ENCODE peak calls at places on chromosomes 16 and 17, in four cellular contexts. One of them, this sample, is unnamed.

GRCh38 chr16:49488336-49488735 is 114.7 kb downstream of the C16orf78 start:
- DNase-seq in heart right ventricle: no peak
- DNase-seq in HCT116: no peak
- DNase-seq in AG04450: no peak
- DNase-seq in this sample: no peak

GRCh38 chr17:28511858-28512461 is 5.8 kb downstream of the FOXN1 start:
- DNase-seq in heart right ventricle: no peak
- DNase-seq in HCT116: no peak
- DNase-seq in AG04450: no peak
- DNase-seq in this sample: no peak

GRCh38 chr17:226108-226772 is 44.8 kb upstream of the DOC2B start:
- DNase-seq in heart right ventricle: no peak
- DNase-seq in HCT116: no peak
- DNase-seq in AG04450: no peak
- DNase-seq in this sample: no peak

GRCh38 chr16:49282690-49283375 is 1.2 kb upstream of the CBLN1 start:
- DNase-seq in heart right ventricle: peak; percentile 47
- DNase-seq in HCT116: no peak
- DNase-seq in AG04450: no peak
- DNase-seq in this sample: no peak

GRCh38 chr16:8044796-8045195 is 545.5 kb downstream of the TMEM114 start:
- DNase-seq in heart right ventricle: no peak
- DNase-seq in HCT116: no peak
- DNase-seq in AG04450: no peak
- DNase-seq in this sample: no peak

GRCh38 chr16:74999683-75000480 is 1.1 kb downstream of the ZNRF1 start:
- DNase-seq in heart right ventricle: peak; percentile 43
- DNase-seq in HCT116: no peak
- DNase-seq in AG04450: no peak
- DNase-seq in this sample: peak; percentile 35

GRCh38 chr17:75679706-75680201 is 12.6 kb downstream of the SAP30BP start:
- DNase-seq in heart right ventricle: no peak
- DNase-seq in HCT116: no peak
- DNase-seq in AG04450: no peak
- DNase-seq in this sample: peak; percentile 65

GRCh38 chr17:61372436-61372835 is 27.2 kb upstream of the TBX2 start:
- DNase-seq in heart right ventricle: no peak
- DNase-seq in HCT116: no peak
- DNase-seq in AG04450: no peak
- DNase-seq in this sample: no peak

GRCh38 chr17:18195246-18195645 is 11.6 kb downstream of the ALKBH5 start:
- DNase-seq in heart right ventricle: no peak
- DNase-seq in HCT116: no peak
- DNase-seq in AG04450: no peak
- DNase-seq in this sample: no peak

GRCh38 chr16:31455601-31456314 is 3.5 kb upstream of the ARMC5 start:
- DNase-seq in heart right ventricle: no peak
- DNase-seq in HCT116: no peak
- DNase-seq in AG04450: no peak
- DNase-seq in this sample: no peak

GRCh38 chr16:11262915-11263314 is 6.2 kb downstream of the TNP2 start:
- DNase-seq in heart right ventricle: no peak
- DNase-seq in HCT116: no peak
- DNase-seq in AG04450: no peak
- DNase-seq in this sample: no peak
- TF ChIP-seq CTCF in heart right ventricle: no peak
- TF ChIP-seq CTCF in HCT116: no peak
- TF ChIP-seq CTCF in AG04450: no peak
- TF ChIP-seq CTCF in this sample: no peak

GRCh38 chr17:77109159-77110005 is 31.4 kb upstream of the SEC14L1 start:
- DNase-seq in heart right ventricle: no peak
- DNase-seq in HCT116: no peak
- DNase-seq in AG04450: no peak
- DNase-seq in this sample: no peak

GRCh38 chr17:77105706-77106105 is 35.1 kb upstream of the SEC14L1 start:
- DNase-seq in heart right ventricle: no peak
- DNase-seq in HCT116: no peak
- DNase-seq in AG04450: no peak
- DNase-seq in this sample: no peak

GRCh38 chr17:77107506-77108433 is 33.0 kb upstream of the SEC14L1 start:
- DNase-seq in heart right ventricle: no peak
- DNase-seq in HCT116: no peak
- DNase-seq in AG04450: no peak
- DNase-seq in this sample: no peak

GRCh38 chr17:77110006-77110374 is 30.8 kb upstream of the SEC14L1 start:
- DNase-seq in heart right ventricle: no peak
- DNase-seq in HCT116: no peak
- DNase-seq in AG04450: no peak
- DNase-seq in this sample: no peak

DNA sequence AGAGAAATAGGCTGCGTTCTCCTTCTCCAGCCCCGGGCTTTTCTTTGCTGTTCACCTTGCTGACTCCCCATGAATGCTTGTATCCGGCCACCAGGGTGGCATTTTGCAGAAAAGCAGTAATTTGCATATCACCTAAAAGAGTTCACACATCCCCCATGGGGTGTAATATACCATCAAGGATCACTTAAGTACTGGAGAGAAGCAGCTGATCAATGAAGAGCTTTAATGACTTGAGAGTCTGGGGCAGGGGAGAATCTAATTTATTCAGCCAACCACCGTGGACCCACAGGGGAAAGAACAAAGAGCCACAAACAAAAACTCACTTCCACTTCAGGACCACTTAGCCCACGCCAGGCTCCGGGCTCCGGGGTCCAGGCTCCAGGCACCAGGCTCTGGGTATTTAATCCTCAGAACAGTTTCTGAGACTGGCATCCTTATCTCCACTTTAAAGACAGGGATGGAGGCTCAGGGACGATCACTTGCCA is 33.9 kb upstream of the SEC14L1 start:
- DNase-seq in heart right ventricle: no peak
- DNase-seq in HCT116: no peak
- DNase-seq in AG04450: no peak
- DNase-seq in this sample: no peak
- H3K4me3 ChIP-seq in heart right ventricle: no peak overlapping the region
- H3K4me3 ChIP-seq in HCT116: no peak overlapping the region
- H3K4me3 ChIP-seq in AG04450: no peak overlapping the region
- H3K4me3 ChIP-seq in this sample: no peak overlapping the region

GRCh38 chr17:29585080-29585751 is 4.2 kb downstream of the GIT1 start:
- DNase-seq in heart right ventricle: peak; percentile 50
- DNase-seq in HCT116: no peak
- DNase-seq in AG04450: no peak
- DNase-seq in this sample: no peak
- TF ChIP-seq CTCF in heart right ventricle: peak; percentile 42
- TF ChIP-seq CTCF in HCT116: peak; percentile 26
- TF ChIP-seq CTCF in AG04450: peak; percentile 24
- TF ChIP-seq CTCF in this sample: no peak

GRCh38 chr16:27312580-27313421 is 973 bp upstream of the IL4R start:
- DNase-seq in heart right ventricle: no peak
- DNase-seq in HCT116: no peak
- DNase-seq in AG04450: no peak
- DNase-seq in this sample: no peak
- H3K4me3 ChIP-seq in heart right ventricle: peak overlapping the region; percentile 80
- H3K4me3 ChIP-seq in HCT116: peak overlapping the region; percentile 95
- H3K4me3 ChIP-seq in AG04450: peak overlapping the region; percentile 81
- H3K4me3 ChIP-seq in this sample: peak overlapping the region; percentile 61

GRCh38 chr17:65918921-65919546 is 272.9 kb downstream of the CEP112 start:
- DNase-seq in heart right ventricle: no peak
- DNase-seq in HCT116: no peak
- DNase-seq in AG04450: no peak
- DNase-seq in this sample: no peak
- TF ChIP-seq CTCF in heart right ventricle: peak; percentile 53
- TF ChIP-seq CTCF in HCT116: peak; percentile 6
- TF ChIP-seq CTCF in AG04450: peak; percentile 19
- TF ChIP-seq CTCF in this sample: peak; percentile 29

GRCh38 chr16:4358236-4358635 is 7.1 kb upstream of the PAM16 start:
- DNase-seq in heart right ventricle: no peak
- DNase-seq in HCT116: no peak
- DNase-seq in AG04450: no peak
- DNase-seq in this sample: no peak
- H3K4me3 ChIP-seq in heart right ventricle: no peak overlapping the region
- H3K4me3 ChIP-seq in HCT116: no peak overlapping the region
- H3K4me3 ChIP-seq in AG04450: no peak overlapping the region
- H3K4me3 ChIP-seq in this sample: no peak overlapping the region

This sample was measured in dorsolateral prefrontal cortex.